ENCODE peak calls at places on chromosomes 3 and 15, in six cellular contexts. One of them, this sample, is unnamed.

GRCh38 chr15:94692697-94693096 is 461.3 kb downstream of the MCTP2 start:
- ATAC-seq in K562: no peak
- ATAC-seq in GM12878: no peak
- ATAC-seq in A549: no peak
- ATAC-seq in upper lobe of left lung: no peak
- ATAC-seq in HepG2: no peak
- ATAC-seq in this sample: no peak

GRCh38 chr3:171821778-171822358 is 11.6 kb upstream of the PLD1 start:
- ATAC-seq in upper lobe of left lung: no peak
- ATAC-seq in HepG2: no peak
- ATAC-seq in A549: no peak
- ATAC-seq in GM12878: peak; percentile 18
- ATAC-seq in K562: no peak
- ATAC-seq in this sample: no peak

GRCh38 chr3:128907706-128908445 is 28.5 kb downstream of the ACAD9 start:
- ATAC-seq in HepG2: no peak
- ATAC-seq in K562: no peak
- ATAC-seq in A549: no peak
- ATAC-seq in upper lobe of left lung: no peak
- ATAC-seq in GM12878: no peak
- ATAC-seq in this sample: no peak

GRCh38 chr3:188164248-188164687 is 10.3 kb downstream of the LPP start:
- ATAC-seq in K562: no peak
- ATAC-seq in GM12878: no peak
- ATAC-seq in upper lobe of left lung: no peak
- ATAC-seq in A549: peak; percentile 47
- ATAC-seq in HepG2: peak; percentile 23
- ATAC-seq in this sample: no peak

GRCh38 chr3:184322731-184323487 is 8.5 kb downstream of the EIF4G1 start:
- ATAC-seq in GM12878: no peak
- ATAC-seq in A549: no peak
- ATAC-seq in K562: no peak
- ATAC-seq in HepG2: no peak
- ATAC-seq in upper lobe of left lung: no peak
- ATAC-seq in this sample: peak; percentile 40

GRCh38 chr3:188391597-188391996 is 237.6 kb downstream of the LPP start:
- ATAC-seq in A549: no peak
- ATAC-seq in HepG2: no peak
- ATAC-seq in upper lobe of left lung: no peak
- ATAC-seq in GM12878: no peak
- ATAC-seq in K562: no peak
- ATAC-seq in this sample: no peak

GRCh38 chr15:85062560-85062959 is 80.9 kb downstream of the PDE8A start:
- ATAC-seq in A549: no peak
- ATAC-seq in GM12878: no peak
- ATAC-seq in HepG2: no peak
- ATAC-seq in upper lobe of left lung: no peak
- ATAC-seq in K562: no peak
- ATAC-seq in this sample: no peak

GRCh38 chr15:40002295-40002694 is 36.7 kb downstream of the SRP14 start:
- ATAC-seq in HepG2: peak; percentile 99
- ATAC-seq in K562: no peak
- ATAC-seq in upper lobe of left lung: no peak
- ATAC-seq in GM12878: no peak
- ATAC-seq in A549: peak; percentile 84
- ATAC-seq in this sample: no peak

GRCh38 chr3:3165241-3165640 is 14.2 kb downstream of the CRBN start:
- ATAC-seq in upper lobe of left lung: no peak
- ATAC-seq in K562: no peak
- ATAC-seq in HepG2: no peak
- ATAC-seq in A549: no peak
- ATAC-seq in GM12878: no peak
- ATAC-seq in this sample: no peak

GRCh38 chr3:17356581-17356980 is 385.9 kb downstream of the TBC1D5 start:
- ATAC-seq in A549: no peak
- ATAC-seq in HepG2: no peak
- ATAC-seq in upper lobe of left lung: no peak
- ATAC-seq in K562: no peak
- ATAC-seq in GM12878: no peak
- ATAC-seq in this sample: no peak

GRCh38 chr3:100471436-100471835 is 21.0 kb upstream of the TMEM45A start:
- ATAC-seq in A549: no peak
- ATAC-seq in upper lobe of left lung: no peak
- ATAC-seq in GM12878: no peak
- ATAC-seq in K562: no peak
- ATAC-seq in HepG2: no peak
- ATAC-seq in this sample: no peak

GRCh38 chr3:69389520-69390248 is 3.8 kb upstream of the FRMD4B start:
- ATAC-seq in HepG2: no peak
- ATAC-seq in K562: no peak
- ATAC-seq in upper lobe of left lung: no peak
- ATAC-seq in GM12878: no peak
- ATAC-seq in A549: no peak
- ATAC-seq in this sample: no peak

GRCh38 chr3:52873433-52874159 is 23.8 kb downstream of the STIMATE start:
- ATAC-seq in HepG2: no peak
- ATAC-seq in K562: peak; percentile 72
- ATAC-seq in GM12878: no peak
- ATAC-seq in A549: peak; percentile 37
- ATAC-seq in upper lobe of left lung: no peak
- ATAC-seq in this sample: no peak

DNA sequence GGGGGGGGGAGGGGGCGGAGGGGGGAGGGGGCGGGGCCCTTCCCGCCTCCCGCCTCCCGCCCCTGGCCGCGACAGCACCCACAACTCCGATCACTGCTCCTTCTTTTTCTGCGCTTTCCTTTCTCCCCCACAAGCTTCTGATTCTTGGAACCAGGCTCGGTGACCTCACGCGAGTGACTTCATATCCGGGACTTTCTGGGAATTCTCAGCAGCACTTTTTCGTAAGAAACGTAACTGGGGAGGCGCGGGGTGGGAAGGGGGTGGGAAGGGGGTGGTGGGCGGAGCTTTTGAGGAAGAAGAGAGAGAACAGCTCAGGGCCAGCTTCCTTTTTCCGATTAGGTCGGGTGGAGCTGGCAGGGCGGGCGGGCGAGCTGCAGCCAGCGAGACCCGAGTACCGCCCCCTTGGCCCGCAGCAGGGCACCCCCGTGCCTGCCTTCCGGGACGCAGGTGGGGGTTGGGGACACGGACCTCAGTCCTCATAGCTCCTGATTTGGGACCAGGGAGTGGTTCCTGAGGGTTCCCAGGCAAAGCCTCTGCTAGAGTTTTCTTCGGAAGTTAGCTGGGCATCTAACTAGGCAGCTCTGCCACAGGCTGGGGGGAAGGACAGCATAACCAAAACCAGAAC is 14.6 kb downstream of the XIRP1 start:
- ATAC-seq in upper lobe of left lung: peak; percentile 77
- ATAC-seq in A549: peak; percentile 76
- ATAC-seq in HepG2: peak; percentile 16
- ATAC-seq in K562: peak; percentile 52
- ATAC-seq in GM12878: peak; percentile 75
- ATAC-seq in this sample: peak; percentile 69
- TF ChIP-seq EP300 in upper lobe of left lung: peak; percentile 85
- TF ChIP-seq EP300 in A549: no peak
- TF ChIP-seq EP300 in HepG2: no peak
- TF ChIP-seq EP300 in K562: peak; percentile 71
- TF ChIP-seq EP300 in GM12878: no peak
- TF ChIP-seq EP300 in this sample: no peak

GRCh38 chr15:65868546-65869126 is 655 bp upstream of the RAB11A start:
- ATAC-seq in HepG2: no peak
- ATAC-seq in K562: no peak
- ATAC-seq in A549: no peak
- ATAC-seq in GM12878: no peak
- ATAC-seq in upper lobe of left lung: no peak
- ATAC-seq in this sample: no peak

GRCh38 chr15:65869954-65870871 is 922 bp downstream of the RAB11A start:
- ATAC-seq in A549: peak; percentile 49
- ATAC-seq in GM12878: peak; percentile 13
- ATAC-seq in upper lobe of left lung: peak; percentile 68
- ATAC-seq in K562: peak; percentile 48
- ATAC-seq in HepG2: peak; percentile 59
- ATAC-seq in this sample: peak; percentile 17

GRCh38 chr15:65867244-65867643 is 2.0 kb upstream of the RAB11A start:
- ATAC-seq in upper lobe of left lung: no peak
- ATAC-seq in K562: no peak
- ATAC-seq in HepG2: no peak
- ATAC-seq in GM12878: no peak
- ATAC-seq in A549: no peak
- ATAC-seq in this sample: no peak

GRCh38 chr15:65870889-65871533 is 1.7 kb downstream of the RAB11A start:
- ATAC-seq in A549: peak; percentile 58
- ATAC-seq in HepG2: peak; percentile 40
- ATAC-seq in K562: peak; percentile 50
- ATAC-seq in GM12878: peak; percentile 63
- ATAC-seq in upper lobe of left lung: no peak
- ATAC-seq in this sample: no peak

DNA sequence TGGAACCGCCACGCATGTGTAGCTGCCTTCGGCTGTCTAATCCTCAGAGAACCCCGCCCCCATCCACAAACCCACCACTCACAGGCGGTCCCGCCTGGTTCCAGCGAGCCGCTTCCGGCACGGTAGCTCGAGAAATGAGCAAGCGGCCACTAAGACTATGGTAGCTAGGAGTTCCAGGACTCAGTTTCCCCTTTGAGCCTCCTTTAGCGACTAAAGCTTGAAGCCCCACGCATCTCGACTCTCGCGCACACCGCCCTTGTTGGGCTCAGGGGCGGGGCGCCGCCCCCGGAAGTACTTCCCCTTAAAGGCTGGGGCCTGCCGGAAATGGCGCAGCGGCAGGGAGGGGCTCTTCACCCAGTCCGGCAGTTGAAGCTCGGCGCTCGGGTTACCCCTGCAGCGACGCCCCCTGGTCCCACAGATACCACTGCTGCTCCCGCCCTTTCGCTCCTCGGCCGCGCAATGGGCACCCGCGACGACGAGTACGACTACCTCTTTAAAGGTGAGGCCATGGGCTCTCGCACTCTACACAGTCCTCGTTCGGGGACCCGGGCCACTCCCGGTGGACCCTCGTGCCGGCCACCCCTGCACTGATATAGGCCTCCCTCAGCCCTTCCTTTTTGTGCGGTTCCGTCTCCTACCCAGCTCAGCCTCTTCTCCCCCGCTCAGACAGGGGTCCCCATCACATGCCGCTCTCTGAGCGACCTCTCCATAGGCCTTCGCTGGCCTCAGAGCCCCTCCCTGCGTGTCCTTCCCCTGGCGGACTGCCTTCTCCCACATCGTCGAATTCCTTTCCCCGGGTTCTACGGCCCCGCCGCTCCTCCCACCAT is at the start of gene RAB11A:
- ATAC-seq in K562: peak; percentile 94
- ATAC-seq in upper lobe of left lung: peak; percentile 98
- ATAC-seq in A549: peak; percentile 96
- ATAC-seq in HepG2: peak; percentile 95
- ATAC-seq in GM12878: peak; percentile 95
- ATAC-seq in this sample: peak; percentile 98
- TF ChIP-seq EP300 in K562: peak; percentile 18
- TF ChIP-seq EP300 in upper lobe of left lung: no peak
- TF ChIP-seq EP300 in A549: no peak
- TF ChIP-seq EP300 in HepG2: no peak
- TF ChIP-seq EP300 in GM12878: no peak
- TF ChIP-seq EP300 in this sample: no peak

DNA sequence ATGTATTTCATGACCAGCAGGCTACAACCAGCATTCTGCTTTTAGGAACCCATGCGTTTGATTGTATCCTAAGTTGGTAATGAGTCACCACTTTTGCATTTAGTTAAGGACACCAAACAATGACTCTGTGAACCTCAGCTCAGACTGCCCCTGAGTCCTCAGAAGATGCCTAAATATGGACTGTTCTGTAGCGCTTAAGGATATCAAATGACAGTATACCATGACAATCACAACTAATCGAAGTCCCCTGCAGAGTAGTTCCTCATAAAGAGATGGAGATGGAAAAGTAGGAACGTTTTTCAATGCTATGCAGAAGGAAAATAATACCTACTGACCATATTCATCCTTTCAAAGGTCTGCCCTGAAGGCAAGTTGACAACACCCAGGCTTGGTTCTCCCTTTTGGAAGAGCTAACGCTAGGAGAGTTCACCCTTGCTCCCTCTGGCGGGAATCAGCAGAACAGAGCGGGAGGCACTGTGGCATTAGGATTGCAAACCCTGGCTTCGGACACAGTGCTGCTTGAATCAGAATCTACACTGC is 508.6 kb downstream of the FHIT start:
- ATAC-seq in K562: peak; percentile 48
- ATAC-seq in upper lobe of left lung: no peak
- ATAC-seq in GM12878: no peak
- ATAC-seq in A549: peak; percentile 66
- ATAC-seq in HepG2: peak; percentile 93
- ATAC-seq in this sample: no peak
- TF ChIP-seq EP300 in K562: no peak
- TF ChIP-seq EP300 in upper lobe of left lung: no peak
- TF ChIP-seq EP300 in GM12878: no peak
- TF ChIP-seq EP300 in A549: no peak
- TF ChIP-seq EP300 in HepG2: no peak
- TF ChIP-seq EP300 in this sample: no peak

GRCh38 chr3:165868088-165868487 is 30.9 kb upstream of the BCHE start:
- ATAC-seq in K562: no peak
- ATAC-seq in upper lobe of left lung: no peak
- ATAC-seq in HepG2: no peak
- ATAC-seq in GM12878: no peak
- ATAC-seq in A549: no peak
- ATAC-seq in this sample: no peak
- TF ChIP-seq EP300 in K562: no peak
- TF ChIP-seq EP300 in upper lobe of left lung: no peak
- TF ChIP-seq EP300 in HepG2: no peak
- TF ChIP-seq EP300 in GM12878: no peak
- TF ChIP-seq EP300 in A549: no peak
- TF ChIP-seq EP300 in this sample: no peak

GRCh38 chr15:59847925-59848415 is 156.1 kb upstream of the FOXB1 start:
- ATAC-seq in K562: no peak
- ATAC-seq in A549: no peak
- ATAC-seq in GM12878: no peak
- ATAC-seq in upper lobe of left lung: no peak
- ATAC-seq in HepG2: no peak
- ATAC-seq in this sample: no peak
- TF ChIP-seq EP300 in K562: no peak
- TF ChIP-seq EP300 in A549: no peak
- TF ChIP-seq EP300 in GM12878: no peak
- TF ChIP-seq EP300 in upper lobe of left lung: no peak
- TF ChIP-seq EP300 in HepG2: no peak
- TF ChIP-seq EP300 in this sample: no peak